ENCODE peak calls at places on chromosomes 3 and 15, in six cellular contexts. F is SK-N-SH, V is breast epithelium, Z is GM23338, G is HL-60, J is sigmoid colon. P is an unnamed sample. For H3K27me3, the result is how much of the 10 kb centered on the place peaks cover.

GRCh38 chr3:97871206-97871605 is 49.4 kb downstream of the CRYBG3 start:
- DNase-seq in F (no peak), V (no peak), Z (no peak), G (no peak), J (no peak), P (no peak)

GRCh38 chr15:82648257-82649103 is 1.3 kb upstream of the CPEB1 start:
- DNase-seq in F (peak), V (no peak), Z (peak), G (no peak), J (no peak), P (no peak)

GRCh38 chr3:184491867-184492615 is 69.5 kb upstream of the EPHB3 start:
- DNase-seq in F (no peak), V (no peak), Z (peak), G (peak), J (no peak), P (no peak)

GRCh38 chr3:178802993-178803693 is 266.9 kb downstream of the KCNMB2 start:
- DNase-seq in F (no peak), V (no peak), Z (no peak), G (no peak), J (no peak), P (no peak)

GRCh38 chr15:31069360-31070000 is 32.0 kb downstream of the TRPM1 start:
- DNase-seq in F (no peak), V (no peak), Z (no peak), G (no peak), J (no peak), P (no peak)

GRCh38 chr15:45168751-45169551 is 18.8 kb downstream of the SHF start:
- DNase-seq in F (peak), V (no peak), Z (no peak), G (no peak), J (no peak), P (no peak)

GRCh38 chr3:189108032-189108431 is 63.7 kb upstream of the TPRG1 start:
- DNase-seq in F (peak), V (no peak), Z (no peak), G (no peak), J (no peak), P (no peak)

GRCh38 chr15:91516866-91517265 is 336.6 kb upstream of the SLCO3A1 start:
- DNase-seq in F (no peak), V (no peak), Z (no peak), G (no peak), J (no peak), P (no peak)

GRCh38 chr3:132321321-132321720 is 4.1 kb downstream of the ACP3 start:
- DNase-seq in F (no peak), V (no peak), Z (no peak), G (no peak), J (no peak), P (no peak)

GRCh38 chr3:189941679-189942078 is 179.0 kb downstream of the P3H2 start:
- DNase-seq in F (no peak), V (no peak), Z (no peak), G (no peak), J (no peak), P (no peak)

GRCh38 chr3:114217266-114217665 is 20.1 kb downstream of the ZNF80 start:
- DNase-seq in F (no peak), V (no peak), Z (no peak), G (no peak), J (no peak), P (no peak)

GRCh38 chr3:180142041-180142440 is 105.3 kb upstream of the PEX5L start:
- DNase-seq in F (no peak), V (no peak), Z (no peak), G (no peak), J (no peak), P (no peak)

GRCh38 chr15:40063563-40064011 is 24.6 kb upstream of the SRP14 start:
- DNase-seq in F (no peak), V (no peak), Z (no peak), G (no peak), J (no peak), P (no peak)

GRCh38 chr3:9615003-9615628 is 34.2 kb upstream of the MTMR14 start:
- DNase-seq in F (no peak), V (no peak), Z (no peak), G (no peak), J (no peak), P (no peak)
- TF ChIP-seq POLR2AphosphoS5 in F (no peak), V (no peak), Z (no peak), G (no peak), J (no peak), P (no peak)

GRCh38 chr3:186368717-186369116 is 6.7 kb upstream of the DGKG start:
- DNase-seq in F (no peak), V (no peak), Z (no peak), G (no peak), J (no peak), P (no peak)
- H3K27me3 ChIP-seq in F (under half), V (under half), Z (under half), G (under half), J (under half), P (under half)

GRCh38 chr3:112043621-112044201 is 9.2 kb downstream of the TMPRSS7 start:
- DNase-seq in F (peak), V (peak), Z (peak), G (peak), J (no peak), P (no peak)
- H3K27ac ChIP-seq in F (no peak), V (no peak), Z (no peak), G (no peak), J (no peak), P (no peak)

GRCh38 chr3:152388631-152389030 is 119.9 kb downstream of the MBNL1 start:
- DNase-seq in F (no peak), V (no peak), Z (no peak), G (no peak), J (no peak), P (no peak)

GRCh38 chr3:152386208-152386607 is 117.5 kb downstream of the MBNL1 start:
- DNase-seq in F (no peak), V (no peak), Z (no peak), G (no peak), J (no peak), P (no peak)

GRCh38 chr3:152383136-152383606 is 114.4 kb downstream of the MBNL1 start:
- DNase-seq in F (no peak), V (no peak), Z (no peak), G (no peak), J (no peak), P (no peak)

GRCh38 chr3:152384412-152384811 is 115.7 kb downstream of the MBNL1 start:
- DNase-seq in F (no peak), V (no peak), Z (no peak), G (no peak), J (no peak), P (no peak)

GRCh38 chr3:152385761-152386160 is 117.0 kb downstream of the MBNL1 start:
- DNase-seq in F (no peak), V (no peak), Z (peak), G (no peak), J (no peak), P (no peak)
- TF ChIP-seq POLR2AphosphoS5 in F (no peak), V (no peak), Z (no peak), G (no peak), J (peak), P (no peak)

DNA sequence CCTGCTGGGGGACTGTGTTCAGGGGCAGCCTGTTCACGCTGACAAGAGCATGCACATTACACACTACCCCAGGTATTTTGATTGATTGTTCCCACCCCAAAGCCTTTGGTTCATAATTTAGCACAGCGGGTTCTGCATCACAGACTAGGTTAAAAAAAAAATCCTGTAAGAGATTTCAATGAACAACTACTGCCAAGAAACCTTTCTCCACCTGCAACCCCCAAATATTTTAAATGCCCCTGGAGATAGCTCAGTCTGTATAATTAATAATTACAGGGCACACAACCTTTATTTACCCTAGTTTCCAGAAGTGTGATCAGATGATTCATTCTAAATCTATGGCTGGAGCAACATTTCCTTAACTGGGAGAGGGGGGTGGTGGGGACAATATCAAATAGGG is 87.6 kb downstream of the NR2F2 start:
- DNase-seq in F (no peak), V (no peak), Z (no peak), G (no peak), J (no peak), P (no peak)
- H3K27me3 ChIP-seq in F (under half), V (half or more), Z (half or more), G (under half), J (half or more), P (under half)

GRCh38 chr15:99621767-99622166 is 56.0 kb downstream of the MEF2A start:
- DNase-seq in F (no peak), V (no peak), Z (no peak), G (no peak), J (no peak), P (no peak)
- H3K27ac ChIP-seq in F (no peak), V (no peak), Z (no peak), G (no peak), J (no peak), P (no peak)

DNA sequence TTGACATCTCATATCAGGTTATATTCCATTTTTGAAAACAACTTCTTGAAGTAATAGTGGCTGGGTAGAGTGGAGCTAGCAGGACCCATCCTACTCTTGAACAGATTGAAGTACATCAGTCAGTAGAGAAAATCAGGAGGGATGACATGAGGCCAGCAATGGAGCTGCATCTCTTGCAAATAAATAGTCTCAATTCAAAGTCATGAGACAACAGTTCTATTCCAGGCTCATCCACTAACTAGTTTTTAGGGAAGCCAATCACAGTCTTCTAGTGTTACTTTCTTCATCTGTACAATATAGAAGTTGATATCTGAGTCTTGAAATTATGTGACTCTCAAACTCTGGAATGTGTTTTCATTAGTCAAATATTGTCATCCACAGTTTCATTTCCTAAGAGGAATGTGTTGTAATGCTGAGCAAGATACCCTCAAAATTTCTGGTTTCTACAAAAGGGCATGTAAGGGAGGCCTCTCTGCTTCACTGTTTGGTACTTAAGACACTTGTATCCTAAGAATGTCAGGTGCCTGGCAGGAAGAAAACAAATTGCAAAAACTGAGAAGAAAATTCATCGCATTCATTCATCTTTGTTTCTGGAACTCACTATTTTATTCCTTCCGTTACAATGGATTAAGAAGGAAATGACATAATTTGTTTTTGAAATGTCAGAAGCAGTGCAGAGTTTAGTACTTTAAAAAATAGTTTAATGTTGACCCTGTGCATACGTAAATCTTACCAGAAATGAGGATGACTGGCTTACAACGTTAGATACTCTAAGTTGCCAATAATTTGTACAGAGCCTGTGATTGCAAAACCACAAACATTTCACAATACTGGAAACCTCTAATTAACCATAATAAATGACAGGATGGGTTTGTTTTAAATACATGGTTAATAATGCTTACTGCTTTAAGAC is 477.5 kb downstream of the RBMS3 start:
- DNase-seq in F (no peak), V (no peak), Z (no peak), G (no peak), J (no peak), P (no peak)
- TF ChIP-seq POLR2AphosphoS5 in F (no peak), V (peak), Z (no peak), G (no peak), J (peak), P (peak)

GRCh38 chr3:157472648-157473047 is 30.6 kb downstream of the VEPH1 start:
- DNase-seq in F (no peak), V (no peak), Z (no peak), G (no peak), J (no peak), P (no peak)
- H3K27me3 ChIP-seq in F (under half), V (under half), Z (under half), G (under half), J (under half), P (under half)

DNA sequence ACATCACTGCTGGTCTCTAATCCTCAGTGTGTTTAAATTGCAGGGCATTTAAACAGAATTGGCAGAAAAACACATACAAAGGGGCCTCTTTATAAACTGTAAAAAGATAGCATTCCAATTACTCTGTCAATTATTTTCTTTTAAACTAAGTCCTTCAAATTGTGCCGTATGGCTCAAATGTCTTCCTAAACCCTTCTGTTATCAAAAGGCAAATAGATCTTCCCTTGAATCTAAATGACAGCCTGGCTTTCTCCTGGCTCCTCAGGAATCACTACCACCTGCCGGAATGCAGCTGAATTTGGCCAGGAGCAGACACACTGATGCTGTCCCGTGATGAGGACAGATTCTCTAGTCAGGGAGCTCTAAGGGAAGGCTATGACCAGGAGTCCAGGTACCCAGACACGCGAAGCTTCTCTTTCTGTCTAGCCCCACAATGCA is 85.6 kb downstream of the IGF2BP2 start:
- DNase-seq in F (no peak), V (no peak), Z (peak), G (no peak), J (no peak), P (no peak)
- H3K27ac ChIP-seq in F (no peak), V (no peak), Z (no peak), G (no peak), J (no peak), P (no peak)

GRCh38 chr3:109825971-109826810 is 488.8 kb upstream of the DPPA4 start:
- DNase-seq in F (no peak), V (no peak), Z (no peak), G (no peak), J (no peak), P (no peak)
- TF ChIP-seq POLR2AphosphoS5 in F (no peak), V (no peak), Z (no peak), G (no peak), J (no peak), P (no peak)

P was measured in vagina.